ENCODE peak calls at places on chromosomes 13 and 19, in five cellular contexts. C is PC-3, F is hepatocyte, U is GM23248, D is neural progenitor cell. E is an unnamed sample.

GRCh38 chr19:48836089-48837017 is at the start of gene HSD17B14:
- DNase-seq in F (peak), C (peak), U (peak), D (peak), E (no peak)

GRCh38 chr13:52104624-52105023 is 24.2 kb downstream of the NEK5 start:
- DNase-seq in U (peak), F (no peak), C (no peak), D (no peak), E (no peak)

GRCh38 chr13:43298799-43299198 is 275.4 kb downstream of the DNAJC15 start:
- DNase-seq in U (no peak), F (no peak), D (no peak), C (no peak), E (no peak)

GRCh38 chr19:30450101-30450500 is 77.9 kb downstream of the ZNF536 start:
- DNase-seq in D (peak), U (peak), F (peak), C (no peak), E (no peak)

GRCh38 chr13:76992548-76993001 is 694 bp downstream of the CLN5 start:
- DNase-seq in C (peak), F (peak), D (peak), U (peak), E (peak)

GRCh38 chr13:47455581-47455980 is 545.5 kb downstream of the SUCLA2 start:
- DNase-seq in U (peak), F (no peak), D (no peak), C (peak), E (no peak)

GRCh38 chr19:42325896-42326771 is 699 bp downstream of the MEGF8 start:
- DNase-seq in D (no peak), C (no peak), U (peak), F (no peak), E (peak)

GRCh38 chr13:106566682-106567420 is 1.1 kb downstream of the ARGLU1 start:
- DNase-seq in F (peak), C (peak), D (peak), U (peak), E (peak)

GRCh38 chr19:46133101-46133627 is 8.7 kb upstream of the IGFL3 start:
- DNase-seq in D (peak), C (peak), F (peak), U (peak), E (no peak)

GRCh38 chr19:12965812-12966135 is 3.6 kb upstream of the DAND5 start:
- DNase-seq in C (no peak), D (no peak), F (no peak), U (no peak), E (no peak)

GRCh38 chr13:77779461-77780272 is 82.2 kb downstream of the SLAIN1 start:
- DNase-seq in F (peak), U (peak), D (peak), C (peak), E (peak)

GRCh38 chr19:51573331-51573730 is 2.2 kb downstream of the ZNF175 start:
- DNase-seq in U (peak), F (no peak), C (peak), D (no peak), E (no peak)

GRCh38 chr19:23509686-23510450 is 114.6 kb upstream of the ZNF91 start:
- DNase-seq in U (no peak), F (no peak), C (peak), D (no peak), E (no peak)

GRCh38 chr13:94343243-94343585 is 136.3 kb downstream of the DCT start:
- DNase-seq in C (no peak), D (peak), F (peak), U (no peak), E (no peak)

GRCh38 chr19:47508721-47509120 is 6.1 kb downstream of the NAPA start:
- DNase-seq in F (no peak), U (no peak), D (no peak), C (no peak), E (no peak)

GRCh38 chr19:31312004-31312403 is 37.2 kb downstream of the TSHZ3 start:
- DNase-seq in F (peak), D (no peak), U (peak), C (peak), E (no peak)

GRCh38 chr13:22993148-22993547 is 187.6 kb upstream of the SGCG start:
- DNase-seq in D (no peak), C (no peak), U (no peak), F (no peak), E (no peak)

GRCh38 chr13:77857810-77858209 is 60.8 kb downstream of the EDNRB start:
- DNase-seq in U (no peak), F (no peak), C (no peak), D (no peak), E (no peak)

GRCh38 chr19:30738047-30738446 is 365.9 kb downstream of the ZNF536 start:
- DNase-seq in U (no peak), D (no peak), C (no peak), F (no peak), E (no peak)

GRCh38 chr19:15432018-15432494 is 13.3 kb upstream of the AKAP8L start:
- DNase-seq in C (no peak), D (peak), U (peak), F (no peak), E (peak)

GRCh38 chr13:94007072-94007471 is 472.4 kb downstream of the DCT start:
- DNase-seq in F (no peak), C (no peak), D (no peak), U (no peak), E (no peak)

DNA sequence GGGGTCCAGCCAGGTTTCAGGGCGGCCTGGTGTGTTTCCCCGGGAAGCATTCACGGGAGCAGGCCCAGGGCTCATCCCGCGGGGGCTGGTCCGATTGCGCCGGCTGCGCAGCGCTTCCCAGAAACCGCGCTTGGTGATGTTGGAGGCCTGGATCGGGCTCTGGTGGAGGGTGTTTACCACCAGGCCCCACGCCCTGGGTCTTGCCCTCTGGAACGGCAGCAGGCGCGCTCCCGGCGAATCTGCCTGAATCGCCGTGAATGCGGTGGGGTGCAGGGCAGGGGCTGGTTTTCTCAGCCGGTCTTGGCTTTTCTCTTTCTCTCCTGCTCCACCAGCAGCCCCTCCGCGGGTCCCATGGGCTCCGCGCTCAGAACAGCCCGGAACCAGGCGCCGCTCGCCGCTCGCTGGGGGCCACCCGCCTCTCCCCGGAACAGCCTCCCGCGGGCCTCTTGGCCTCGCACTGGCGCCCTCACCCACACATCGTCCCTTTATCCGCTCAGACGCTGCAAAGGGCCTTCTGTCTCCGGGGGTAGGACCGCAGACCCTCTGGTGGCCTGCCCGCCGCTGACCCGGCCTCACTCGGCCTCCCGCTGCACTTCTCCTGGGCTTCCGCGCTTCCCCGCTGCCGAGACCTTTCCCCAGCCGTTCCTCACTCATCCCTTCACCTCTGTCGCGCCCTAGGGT is 69.4 kb upstream of the GJB6 start:
- DNase-seq in C (no peak), D (peak), F (no peak), U (peak), E (no peak)
- TF ChIP-seq EZH2phosphoT487 in C (no peak), D (no peak), F (no peak), U (no peak), E (no peak)

GRCh38 chr13:110402301-110403069 is 95.4 kb downstream of the COL4A2 start:
- DNase-seq in F (no peak), U (no peak), D (no peak), C (no peak), E (no peak)
- H2AFZ ChIP-seq in F (no peak), U (no peak), D (no peak), C (no peak), E (no peak)

GRCh38 chr13:73074101-73074500 is 15.3 kb downstream of the KLF5 start:
- DNase-seq in U (no peak), F (no peak), D (no peak), C (no peak), E (no peak)

GRCh38 chr13:73077867-73078266 is 19.1 kb downstream of the KLF5 start:
- DNase-seq in F (no peak), D (no peak), C (no peak), U (no peak), E (no peak)

GRCh38 chr13:73075546-73075945 is 16.7 kb downstream of the KLF5 start:
- DNase-seq in C (no peak), U (no peak), D (peak), F (peak), E (no peak)

GRCh38 chr13:73073050-73073449 is 14.2 kb downstream of the KLF5 start:
- DNase-seq in D (no peak), C (no peak), F (no peak), U (no peak), E (no peak)

GRCh38 chr13:73076013-73076412 is 17.2 kb downstream of the KLF5 start:
- DNase-seq in U (no peak), C (no peak), D (no peak), F (no peak), E (no peak)
- H3K4me3 ChIP-seq in U (no peak), C (no peak), D (peak), F (no peak), E (no peak)

GRCh38 chr13:38180100-38180499 is 169.6 kb upstream of the UFM1 start:
- DNase-seq in U (peak), C (peak), D (no peak), F (no peak), E (no peak)
- TF ChIP-seq EZH2phosphoT487 in U (no peak), C (no peak), D (no peak), F (no peak), E (no peak)

GRCh38 chr13:56400774-56401173 is 739.9 kb upstream of the PRR20A start:
- DNase-seq in C (no peak), D (no peak), U (no peak), F (no peak), E (no peak)
- H2AFZ ChIP-seq in C (no peak), D (no peak), U (no peak), F (no peak), E (no peak)

E was measured in OCI-LY7.